ENCODE peak calls at places on chromosomes 16 and 17, in five cellular contexts. K, Y, G, R and X are unnamed samples.

GRCh38 chr17:74840989-74841666 is 18.6 kb downstream of the GRIN2C start:
- DNase-seq in K (no peak), Y (peak; percentile 19), G (no peak), R (peak; percentile 43), X (peak; percentile 27)

GRCh38 chr17:80032614-80033171 is 3.0 kb downstream of the TBC1D16 start:
- DNase-seq in K (no peak), Y (no peak), G (no peak), R (no peak), X (no peak)

GRCh38 chr16:88532434-88533241 is 37.6 kb upstream of the ZC3H18 start:
- DNase-seq in K (no peak), Y (no peak), G (no peak), R (no peak), X (no peak)

GRCh38 chr16:85461814-85462404 is 151.2 kb upstream of the GSE1 start:
- DNase-seq in K (no peak), Y (no peak), G (peak; percentile 36), R (peak; percentile 83), X (peak; percentile 62)

GRCh38 chr16:70529051-70529777 is 5.6 kb downstream of the SF3B3 start:
- DNase-seq in K (peak; percentile 15), Y (peak; percentile 55), G (peak; percentile 52), R (peak; percentile 73), X (peak; percentile 79)

GRCh38 chr17:40547079-40547784 is 18.0 kb downstream of the CCR7 start:
- DNase-seq in K (no peak), Y (peak; percentile 97), G (no peak), R (no peak), X (no peak)

GRCh38 chr17:31273511-31273910 is 23.5 kb downstream of the OMG start:
- DNase-seq in K (no peak), Y (no peak), G (no peak), R (no peak), X (peak; percentile 50)

GRCh38 chr16:75193265-75193650 is 13.7 kb downstream of the CTRB2 start:
- DNase-seq in K (no peak), Y (no peak), G (no peak), R (no peak), X (no peak)

GRCh38 chr17:12856451-12856850 is 67.2 kb downstream of the ARHGAP44 start:
- DNase-seq in K (no peak), Y (no peak), G (no peak), R (no peak), X (no peak)

GRCh38 chr16:55330726-55331647 is 7.0 kb downstream of the IRX6 start:
- DNase-seq in K (no peak), Y (no peak), G (no peak), R (no peak), X (no peak)

GRCh38 chr17:7432296-7432695 is 2.9 kb upstream of the TMEM102 start:
- DNase-seq in K (no peak), Y (no peak), G (no peak), R (no peak), X (no peak)

GRCh38 chr17:46764709-46765401 is 53.6 kb downstream of the WNT3 start:
- DNase-seq in K (no peak), Y (peak; percentile 46), G (peak; percentile 87), R (peak; percentile 32), X (peak; percentile 69)

GRCh38 chr16:10965440-10966039 is 21.2 kb downstream of the CLEC16A start:
- DNase-seq in K (no peak), Y (no peak), G (no peak), R (no peak), X (no peak)

GRCh38 chr16:81708459-81709368 is 70.4 kb upstream of the PLCG2 start:
- DNase-seq in K (no peak), Y (no peak), G (no peak), R (no peak), X (no peak)

GRCh38 chr16:85037050-85037410 is 9.4 kb downstream of the KIAA0513 start:
- DNase-seq in K (peak; percentile 96), Y (peak; percentile 84), G (peak; percentile 98), R (peak; percentile 93), X (peak; percentile 72)

GRCh38 chr16:61684566-61684965 is 351.7 kb downstream of the CDH8 start:
- DNase-seq in K (no peak), Y (no peak), G (peak; percentile 4), R (no peak), X (peak; percentile 14)

GRCh38 chr16:592518-593306 is 2.8 kb downstream of the RAB40C start:
- DNase-seq in K (no peak), Y (peak; percentile 97), G (no peak), R (peak; percentile 61), X (no peak)

GRCh38 chr17:73099504-73099903 is 7.0 kb upstream of the SLC39A11 start:
- DNase-seq in K (no peak), Y (no peak), G (no peak), R (no peak), X (no peak)

GRCh38 chr16:55056585-55057520 is 126.2 kb downstream of the IRX5 start:
- DNase-seq in K (no peak), Y (no peak), G (no peak), R (no peak), X (no peak)

GRCh38 chr16:84144301-84144858 is 597 bp downstream of the HSDL1 start:
- DNase-seq in K (no peak), Y (peak; percentile 14), G (no peak), R (peak; percentile 41), X (peak; percentile 9)

GRCh38 chr16:11236441-11236840 is 19.6 kb downstream of the SOCS1 start:
- DNase-seq in K (no peak), Y (no peak), G (no peak), R (no peak), X (no peak)

GRCh38 chr17:60717814-60718213 is 40.2 kb downstream of the BCAS3 start:
- DNase-seq in K (no peak), Y (no peak), G (no peak), R (no peak), X (no peak)

GRCh38 chr17:71828182-71828596 is 292.6 kb upstream of the SOX9 start:
- DNase-seq in K (no peak), Y (peak; percentile 13), G (peak; percentile 75), R (no peak), X (peak; percentile 82)

GRCh38 chr16:14015948-14016347 is 55.2 kb upstream of the MRTFB start:
- DNase-seq in K (no peak), Y (peak; percentile 55), G (peak; percentile 79), R (peak; percentile 90), X (peak; percentile 93)

GRCh38 chr16:64362193-64362592 is 759.7 kb downstream of the CDH11 start:
- DNase-seq in K (no peak), Y (peak; percentile 8), G (peak; percentile 42), R (peak; percentile 45), X (peak; percentile 59)

GRCh38 chr17:5897320-5897911 is 172.8 kb upstream of the WSCD1 start:
- DNase-seq in K (no peak), Y (no peak), G (peak; percentile 4), R (no peak), X (no peak)

GRCh38 chr17:43854498-43854897 is 7.5 kb downstream of the CD300LG start:
- DNase-seq in K (no peak), Y (no peak), G (no peak), R (no peak), X (no peak)

GRCh38 chr16:3467920-3468319 is 24.4 kb downstream of the NAA60 start:
- DNase-seq in K (no peak), Y (peak; percentile 33), G (peak; percentile 26), R (peak; percentile 74), X (peak; percentile 58)

GRCh38 chr17:76273435-76273921 is 8.3 kb downstream of the UBALD2 start:
- DNase-seq in K (no peak), Y (no peak), G (no peak), R (peak; percentile 46), X (no peak)

DNA sequence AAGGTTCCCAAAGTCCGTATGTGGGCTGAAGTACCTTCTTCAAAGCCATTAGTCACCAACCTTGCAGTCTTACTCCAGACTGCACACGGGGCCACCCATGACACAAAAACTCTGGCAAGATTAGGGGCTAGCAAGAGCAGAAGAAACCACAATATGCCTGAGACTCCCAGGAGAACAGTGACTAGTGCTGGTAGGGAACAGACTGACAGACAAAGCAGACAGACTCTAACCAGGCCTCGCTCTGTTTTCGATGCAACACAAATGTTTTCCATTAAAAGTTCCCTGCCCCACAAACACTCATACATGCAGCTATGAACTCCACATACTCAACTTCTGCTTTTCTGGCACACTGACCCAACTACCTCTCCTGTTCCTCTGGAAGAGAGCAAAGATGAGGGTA is 102.2 kb downstream of the HIC1 start:
- DNase-seq in K (no peak), Y (no peak), G (peak; percentile 90), R (peak; percentile 83), X (no peak)
- H3K4me2 ChIP-seq in K (no peak overlapping the region), Y (no peak overlapping the region), G (peak overlapping the region; percentile 27), R (no peak overlapping the region), X (no peak overlapping the region)

GRCh38 chr16:86766700-86767099 is 188.4 kb downstream of the FOXL1 start:
- DNase-seq in K (no peak), Y (no peak), G (no peak), R (no peak), X (no peak)

GRCh38 chr16:86768231-86768791 is 190.0 kb downstream of the FOXL1 start:
- DNase-seq in K (no peak), Y (no peak), G (peak; percentile 88), R (no peak), X (no peak)

GRCh38 chr16:86772231-86772510 is 193.8 kb downstream of the FOXL1 start:
- DNase-seq in K (no peak), Y (peak; percentile 50), G (peak; percentile 80), R (peak; percentile 71), X (no peak)

GRCh38 chr16:86771506-86772230 is 193.3 kb downstream of the FOXL1 start:
- DNase-seq in K (no peak), Y (no peak), G (no peak), R (peak; percentile 42), X (no peak)

DNA sequence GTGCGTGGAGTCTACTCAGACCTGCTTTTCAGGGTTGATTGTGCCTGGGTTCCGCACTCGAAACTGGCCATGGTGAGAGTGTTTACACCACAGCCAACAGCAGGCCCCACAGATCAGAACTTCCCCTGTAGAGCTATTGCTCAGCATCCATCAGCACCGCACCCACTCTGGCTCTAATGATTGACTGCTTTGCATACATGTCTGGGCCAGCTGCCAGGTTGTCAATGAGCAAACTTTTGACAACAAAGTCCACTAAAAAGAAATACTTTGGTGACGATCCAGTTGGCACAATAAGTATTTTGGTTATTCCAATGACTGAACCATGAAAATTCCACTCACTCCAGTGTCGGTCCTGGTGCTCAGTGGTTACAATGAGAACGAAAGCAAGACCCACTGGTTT is 190.7 kb downstream of the FOXL1 start:
- DNase-seq in K (no peak), Y (peak; percentile 36), G (peak; percentile 71), R (no peak), X (peak; percentile 76)
- H3K4me2 ChIP-seq in K (no peak overlapping the region), Y (no peak overlapping the region), G (peak overlapping the region; percentile 7), R (no peak overlapping the region), X (peak overlapping the region; percentile 15)

DNA sequence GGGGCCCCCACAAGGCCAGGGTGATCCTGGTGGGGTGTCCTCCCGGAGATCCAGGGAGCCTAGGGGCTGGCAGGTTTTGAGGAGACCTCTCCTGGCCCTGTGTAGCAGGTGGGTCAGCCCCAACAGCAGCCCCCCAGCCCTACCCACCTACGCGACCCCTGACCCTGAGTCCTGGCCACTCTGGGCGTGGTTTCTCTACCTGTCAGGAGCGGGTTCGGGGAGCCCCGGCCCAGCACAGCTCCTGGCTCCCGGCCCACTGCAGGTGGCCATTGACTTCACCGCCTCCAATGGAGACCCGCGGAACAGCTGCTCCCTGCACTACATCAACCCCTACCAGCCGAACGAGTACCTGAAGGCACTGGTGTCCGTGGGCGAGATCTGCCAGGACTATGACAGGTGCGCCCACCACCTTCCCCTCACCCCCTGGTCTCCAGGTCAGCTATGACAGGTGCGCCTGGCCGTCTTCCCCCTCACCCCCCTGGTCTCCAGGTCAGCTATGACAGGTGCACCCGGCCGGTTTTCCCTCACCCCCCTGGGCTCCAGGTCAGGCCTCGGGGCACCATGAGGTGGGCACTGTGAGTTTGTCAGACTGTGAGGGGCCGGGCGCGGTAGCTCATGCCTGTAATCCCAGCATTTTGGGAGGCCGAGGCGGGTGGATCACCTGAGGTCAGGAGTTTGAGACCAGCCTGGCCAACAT is 13.0 kb downstream of the CPNE7 start:
- DNase-seq in K (no peak), Y (no peak), G (no peak), R (no peak), X (no peak)
- H3K4me2 ChIP-seq in K (no peak overlapping the region), Y (no peak overlapping the region), G (no peak overlapping the region), R (no peak overlapping the region), X (no peak overlapping the region)

GRCh38 chr16:67828651-67829050 is 13.5 kb upstream of the THAP11 start:
- DNase-seq in K (no peak), Y (no peak), G (no peak), R (no peak), X (no peak)
- H3K4me2 ChIP-seq in K (no peak overlapping the region), Y (no peak overlapping the region), G (no peak overlapping the region), R (no peak overlapping the region), X (no peak overlapping the region)